ENCODE peak calls at places on chromosomes 2 and 18, in six cellular contexts. E is mesothelial cell of epicardium, X is 8988T, B is AG10803, L is amniotic stem cell, F is spleen. Z is an unnamed sample.

GRCh38 chr2:26570083-26570430 is 71.1 kb downstream of the CIB4 start:
- DNase-seq in X (no peak), L (no peak), F (no peak), B (no peak), E (no peak), Z (no peak)

GRCh38 chr2:61042807-61043206 is 22.9 kb upstream of the SANBR start:
- DNase-seq in F (no peak), L (no peak), X (no peak), E (no peak), B (no peak), Z (no peak)

GRCh38 chr2:62383843-62384242 is 122.2 kb downstream of the TMEM17 start:
- DNase-seq in B (no peak), L (no peak), E (no peak), F (no peak), X (no peak), Z (no peak)

GRCh38 chr2:176115883-176116813 is at the start of gene HOXD10:
- DNase-seq in E (no peak), L (no peak), X (no peak), F (peak; percentile 75), B (peak; percentile 74), Z (no peak)

GRCh38 chr2:84556190-84556589 is 39.9 kb downstream of the DNAH6 start:
- DNase-seq in L (no peak), F (no peak), B (no peak), E (no peak), X (no peak), Z (no peak)

GRCh38 chr2:70735065-70735464 is 32.9 kb downstream of the ADD2 start:
- DNase-seq in F (no peak), B (no peak), L (no peak), E (no peak), X (no peak), Z (no peak)

GRCh38 chr2:53901192-53901591 is 41.4 kb upstream of the GPR75 start:
- DNase-seq in B (no peak), L (no peak), F (no peak), E (no peak), X (no peak), Z (no peak)

GRCh38 chr2:36493221-36493620 is 104.7 kb downstream of the FEZ2 start:
- DNase-seq in E (no peak), B (no peak), X (no peak), F (no peak), L (no peak), Z (no peak)

GRCh38 chr18:25164837-25165791 is 186.9 kb downstream of the ZNF521 start:
- DNase-seq in B (peak; percentile 66), F (no peak), L (no peak), E (no peak), X (no peak), Z (no peak)

GRCh38 chr2:33949371-33949770 is 350.3 kb upstream of the FAM98A start:
- DNase-seq in L (no peak), B (no peak), E (no peak), F (no peak), X (no peak), Z (no peak)

GRCh38 chr2:71673402-71673795 is 220.0 kb downstream of the DYSF start:
- DNase-seq in L (no peak), X (no peak), B (no peak), F (no peak), E (no peak), Z (no peak)

GRCh38 chr18:50262977-50263376 is 3.3 kb downstream of the CFAP53 start:
- DNase-seq in L (no peak), X (no peak), E (no peak), B (no peak), F (no peak), Z (no peak)

GRCh38 chr2:31287681-31288080 is 53.7 kb downstream of the EHD3 start:
- DNase-seq in F (no peak), E (no peak), X (no peak), B (peak; percentile 64), L (no peak), Z (no peak)

GRCh38 chr2:64978514-64979268 is 10.5 kb upstream of the SLC1A4 start:
- DNase-seq in X (no peak), L (no peak), E (no peak), B (peak; percentile 30), F (no peak), Z (no peak)

GRCh38 chr2:55116598-55116964 is 66.3 kb upstream of the RTN4 start:
- DNase-seq in X (no peak), B (no peak), L (no peak), F (no peak), E (no peak), Z (no peak)

GRCh38 chr2:149050188-149050587 is 11.7 kb downstream of the LYPD6B start:
- DNase-seq in F (no peak), L (no peak), B (peak; percentile 88), X (no peak), E (no peak), Z (no peak)

GRCh38 chr18:6397931-6398566 is 16.7 kb downstream of the L3MBTL4 start:
- DNase-seq in X (no peak), L (no peak), F (no peak), E (no peak), B (no peak), Z (no peak)

GRCh38 chr2:9770308-9771100 is 72.8 kb upstream of the TAF1B start:
- DNase-seq in E (no peak), F (no peak), B (peak; percentile 76), X (peak; percentile 87), L (no peak), Z (peak; percentile 28)

GRCh38 chr2:149431337-149431736 is 101.0 kb downstream of the LYPD6 start:
- DNase-seq in L (no peak), F (no peak), B (peak; percentile 50), E (no peak), X (no peak), Z (no peak)

GRCh38 chr2:179861027-179861776 is at the start of gene ZNF385B:
- DNase-seq in X (no peak), B (no peak), F (no peak), E (peak; percentile 22), L (no peak), Z (no peak)

GRCh38 chr2:27583390-27583915 is 611 bp downstream of the ZNF512 start:
- DNase-seq in X (no peak), B (peak; percentile 12), E (no peak), F (no peak), L (no peak), Z (no peak)

GRCh38 chr2:112153179-112153490 is 14.9 kb downstream of the FBLN7 start:
- DNase-seq in F (no peak), L (no peak), B (peak; percentile 91), E (no peak), X (no peak), Z (no peak)

Z was measured in hypothalamus.